ENCODE peak calls at places on chromosomes 1 and 21, in nine cellular contexts. One of them, this sample, is unnamed.

GRCh38 chr1:185074307-185074706 is 28.9 kb downstream of the RNF2 start:
- DNase-seq in GM03348: no peak
- DNase-seq in EL: peak
- DNase-seq in stimulated activated CD4-positive, alpha-beta T cell treated with anti-CD3 and anti-CD28 coated beads, Interleukin-15, amount 100 ng/mL, for 1 hour: no peak
- DNase-seq in nucleus accumbens: no peak
- DNase-seq in stimulated activated naive B cell treated with anti-CD40 and anti-IgM and Interleukin-4, amounts not matched to agents 10 μg/mL and 1 μg/mL and 100 μg/mL, for 72 hours: no peak
- DNase-seq in mesendoderm: peak
- DNase-seq in prostate gland: no peak
- DNase-seq in Right ventricle myocardium superior: no peak
- DNase-seq in this sample: no peak

GRCh38 chr21:39097981-39098380 is 85.3 kb downstream of the PSMG1 start:
- DNase-seq in GM03348: no peak
- DNase-seq in EL: no peak
- DNase-seq in stimulated activated CD4-positive, alpha-beta T cell treated with anti-CD3 and anti-CD28 coated beads, Interleukin-15, amount 100 ng/mL, for 1 hour: no peak
- DNase-seq in nucleus accumbens: no peak
- DNase-seq in stimulated activated naive B cell treated with anti-CD40 and anti-IgM and Interleukin-4, amounts not matched to agents 10 μg/mL and 1 μg/mL and 100 μg/mL, for 72 hours: no peak
- DNase-seq in mesendoderm: no peak
- DNase-seq in prostate gland: no peak
- DNase-seq in Right ventricle myocardium superior: no peak
- DNase-seq in this sample: no peak

GRCh38 chr1:61561666-61562065 is 163.3 kb downstream of the TM2D1 start:
- DNase-seq in GM03348: no peak
- DNase-seq in EL: no peak
- DNase-seq in stimulated activated CD4-positive, alpha-beta T cell treated with anti-CD3 and anti-CD28 coated beads, Interleukin-15, amount 100 ng/mL, for 1 hour: no peak
- DNase-seq in nucleus accumbens: no peak
- DNase-seq in stimulated activated naive B cell treated with anti-CD40 and anti-IgM and Interleukin-4, amounts not matched to agents 10 μg/mL and 1 μg/mL and 100 μg/mL, for 72 hours: no peak
- DNase-seq in mesendoderm: no peak
- DNase-seq in prostate gland: no peak
- DNase-seq in Right ventricle myocardium superior: no peak
- DNase-seq in this sample: no peak

GRCh38 chr1:89608627-89609338 is 24.1 kb upstream of the LRRC8C start:
- DNase-seq in GM03348: no peak
- DNase-seq in EL: no peak
- DNase-seq in stimulated activated CD4-positive, alpha-beta T cell treated with anti-CD3 and anti-CD28 coated beads, Interleukin-15, amount 100 ng/mL, for 1 hour: peak
- DNase-seq in nucleus accumbens: no peak
- DNase-seq in stimulated activated naive B cell treated with anti-CD40 and anti-IgM and Interleukin-4, amounts not matched to agents 10 μg/mL and 1 μg/mL and 100 μg/mL, for 72 hours: no peak
- DNase-seq in mesendoderm: no peak
- DNase-seq in prostate gland: no peak
- DNase-seq in Right ventricle myocardium superior: peak
- DNase-seq in this sample: no peak

GRCh38 chr1:169368406-169368769 is 393 bp downstream of the BLZF1 start:
- DNase-seq in GM03348: no peak
- DNase-seq in EL: no peak
- DNase-seq in stimulated activated CD4-positive, alpha-beta T cell treated with anti-CD3 and anti-CD28 coated beads, Interleukin-15, amount 100 ng/mL, for 1 hour: no peak
- DNase-seq in nucleus accumbens: no peak
- DNase-seq in stimulated activated naive B cell treated with anti-CD40 and anti-IgM and Interleukin-4, amounts not matched to agents 10 μg/mL and 1 μg/mL and 100 μg/mL, for 72 hours: peak
- DNase-seq in mesendoderm: no peak
- DNase-seq in prostate gland: peak
- DNase-seq in Right ventricle myocardium superior: no peak
- DNase-seq in this sample: no peak

GRCh38 chr1:110136911-110137310 is 13.4 kb upstream of the SLC6A17 start:
- DNase-seq in GM03348: no peak
- DNase-seq in EL: no peak
- DNase-seq in stimulated activated CD4-positive, alpha-beta T cell treated with anti-CD3 and anti-CD28 coated beads, Interleukin-15, amount 100 ng/mL, for 1 hour: no peak
- DNase-seq in nucleus accumbens: peak
- DNase-seq in stimulated activated naive B cell treated with anti-CD40 and anti-IgM and Interleukin-4, amounts not matched to agents 10 μg/mL and 1 μg/mL and 100 μg/mL, for 72 hours: no peak
- DNase-seq in mesendoderm: peak
- DNase-seq in prostate gland: no peak
- DNase-seq in Right ventricle myocardium superior: no peak
- DNase-seq in this sample: no peak

GRCh38 chr1:59947047-59947938 is 20.7 kb upstream of the CYP2J2 start:
- DNase-seq in GM03348: peak
- DNase-seq in EL: peak
- DNase-seq in stimulated activated CD4-positive, alpha-beta T cell treated with anti-CD3 and anti-CD28 coated beads, Interleukin-15, amount 100 ng/mL, for 1 hour: peak
- DNase-seq in nucleus accumbens: no peak
- DNase-seq in stimulated activated naive B cell treated with anti-CD40 and anti-IgM and Interleukin-4, amounts not matched to agents 10 μg/mL and 1 μg/mL and 100 μg/mL, for 72 hours: peak
- DNase-seq in mesendoderm: peak
- DNase-seq in prostate gland: peak
- DNase-seq in Right ventricle myocardium superior: peak
- DNase-seq in this sample: peak

GRCh38 chr1:111551623-111552470 is 48.4 kb upstream of the ADORA3 start:
- DNase-seq in GM03348: no peak
- DNase-seq in EL: no peak
- DNase-seq in stimulated activated CD4-positive, alpha-beta T cell treated with anti-CD3 and anti-CD28 coated beads, Interleukin-15, amount 100 ng/mL, for 1 hour: no peak
- DNase-seq in nucleus accumbens: no peak
- DNase-seq in stimulated activated naive B cell treated with anti-CD40 and anti-IgM and Interleukin-4, amounts not matched to agents 10 μg/mL and 1 μg/mL and 100 μg/mL, for 72 hours: no peak
- DNase-seq in mesendoderm: peak
- DNase-seq in prostate gland: no peak
- DNase-seq in Right ventricle myocardium superior: no peak
- DNase-seq in this sample: no peak

GRCh38 chr1:17922833-17923232 is 167.7 kb downstream of the ACTL8 start:
- DNase-seq in GM03348: peak
- DNase-seq in EL: peak
- DNase-seq in stimulated activated CD4-positive, alpha-beta T cell treated with anti-CD3 and anti-CD28 coated beads, Interleukin-15, amount 100 ng/mL, for 1 hour: no peak
- DNase-seq in nucleus accumbens: no peak
- DNase-seq in stimulated activated naive B cell treated with anti-CD40 and anti-IgM and Interleukin-4, amounts not matched to agents 10 μg/mL and 1 μg/mL and 100 μg/mL, for 72 hours: no peak
- DNase-seq in mesendoderm: peak
- DNase-seq in prostate gland: no peak
- DNase-seq in Right ventricle myocardium superior: no peak
- DNase-seq in this sample: no peak

This sample was measured in GM19239.